ENCODE peak calls at places on chromosomes 13 and 19, in six cellular contexts. M is lower lobe of right lung, L is A549, J is tibial artery, T is OCI-LY7, H is tibial nerve. Q is an unnamed sample. For H3K4me1, the result is how much of the 10 kb centered on the place peaks cover.

GRCh38 chr19:29410974-29411615 is 114.7 kb upstream of the VSTM2B start:
- DNase-seq in M (no peak), H (no peak), L (no peak), J (no peak), T (no peak), Q (no peak)

GRCh38 chr13:111664696-111665095 is 344.3 kb downstream of the TEX29 start:
- DNase-seq in L (no peak), H (no peak), J (no peak), T (no peak), M (no peak), Q (no peak)

GRCh38 chr19:48461651-48461981 is 6.2 kb downstream of the KCNJ14 start:
- DNase-seq in M (no peak), T (no peak), J (no peak), L (no peak), H (no peak), Q (no peak)

GRCh38 chr19:3572855-3573161 is at the start of gene HMG20B:
- DNase-seq in J (no peak), H (no peak), M (no peak), L (no peak), T (no peak), Q (no peak)

GRCh38 chr13:94030415-94031119 is 448.9 kb downstream of the DCT start:
- DNase-seq in L (no peak), H (no peak), T (no peak), J (no peak), M (no peak), Q (no peak)

GRCh38 chr13:76723551-76724232 is 162.5 kb downstream of the KCTD12 start:
- DNase-seq in M (peak), H (no peak), J (no peak), L (no peak), T (no peak), Q (no peak)

GRCh38 chr13:45393941-45394570 is 24.1 kb downstream of the SLC25A30 start:
- DNase-seq in M (no peak), H (no peak), T (peak), L (peak), J (no peak), Q (no peak)

GRCh38 chr13:41681587-41681986 is 224.2 kb downstream of the RGCC start:
- DNase-seq in T (no peak), J (no peak), L (no peak), H (no peak), M (no peak), Q (no peak)

GRCh38 chr13:75395901-75396300 is 86.1 kb downstream of the TBC1D4 start:
- DNase-seq in M (no peak), T (no peak), H (no peak), L (no peak), J (no peak), Q (no peak)

GRCh38 chr19:34475026-34475974 is 6.3 kb upstream of the WTIP start:
- DNase-seq in T (no peak), J (peak), M (no peak), L (peak), H (no peak), Q (no peak)

GRCh38 chr13:89930861-89931260 is 1416.6 kb upstream of the MIR17HG start:
- DNase-seq in L (no peak), J (no peak), M (no peak), T (no peak), H (no peak), Q (no peak)
- H3K4me1 ChIP-seq in L (under half), J (under half), M (under half), T (under half), H (under half), Q (under half)

GRCh38 chr19:41521860-41522555 is 54.0 kb upstream of the CEACAM21 start:
- DNase-seq in T (no peak), J (no peak), M (peak), L (no peak), H (no peak), Q (peak)
- H3K4me3 ChIP-seq in T (peak), J (peak), M (peak), L (peak), H (peak), Q (peak)

GRCh38 chr13:80341098-80341701 is at the start of gene SPRY2:
- DNase-seq in H (peak), L (peak), M (peak), J (peak), T (no peak), Q (peak)

GRCh38 chr13:80339578-80339840 is 1.4 kb downstream of the SPRY2 start:
- DNase-seq in T (no peak), H (no peak), M (no peak), J (no peak), L (no peak), Q (no peak)

GRCh38 chr13:80338781-80339577 is 1.9 kb downstream of the SPRY2 start:
- DNase-seq in L (peak), T (no peak), J (peak), M (peak), H (peak), Q (no peak)

GRCh38 chr13:80340643-80341097 is 256 bp downstream of the SPRY2 start:
- DNase-seq in L (peak), T (no peak), H (no peak), J (peak), M (peak), Q (no peak)

DNA sequence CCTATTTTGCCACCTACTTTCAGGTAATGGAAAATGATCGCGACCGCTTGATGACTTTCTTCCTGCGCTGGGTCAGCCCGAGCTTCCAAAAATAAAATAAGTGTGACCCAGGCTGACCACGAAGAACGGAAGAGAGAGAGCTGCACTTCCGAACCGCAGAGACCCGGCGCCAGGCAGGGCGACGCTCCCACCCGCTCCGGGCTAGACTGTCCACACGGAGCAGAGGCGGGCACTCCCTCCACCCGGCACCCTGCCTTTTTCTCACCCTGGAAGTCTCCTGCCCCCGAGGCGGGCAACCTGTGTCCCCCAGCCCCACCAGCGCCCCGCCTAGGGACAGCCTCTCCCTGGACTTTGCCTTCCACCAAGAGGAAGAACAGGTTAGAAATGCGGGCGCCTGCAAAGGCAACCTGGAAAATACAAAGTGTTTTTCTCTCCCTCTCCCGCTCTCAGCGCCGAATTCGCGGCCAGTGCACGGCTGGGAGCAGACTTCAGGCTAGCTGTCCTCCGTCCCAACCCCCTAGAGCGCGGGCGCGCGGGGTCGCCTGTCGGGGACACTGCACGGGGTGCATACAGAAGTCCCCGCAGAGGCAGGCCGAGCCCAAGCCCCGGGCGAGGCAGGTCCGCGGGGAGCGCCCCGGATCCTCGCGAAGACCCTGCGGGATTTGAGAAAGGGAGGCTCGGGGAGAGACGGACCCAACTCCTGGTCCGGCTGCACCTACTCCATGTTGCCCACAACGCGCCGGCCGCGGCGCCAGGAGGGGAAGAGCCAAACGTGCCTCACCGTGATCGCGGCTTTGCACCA is 884 bp downstream of the SPRY2 start:
- DNase-seq in L (peak), M (peak), T (no peak), J (peak), H (no peak), Q (peak)
- H3K27ac ChIP-seq in L (peak), M (peak), T (no peak), J (peak), H (peak), Q (peak)

DNA sequence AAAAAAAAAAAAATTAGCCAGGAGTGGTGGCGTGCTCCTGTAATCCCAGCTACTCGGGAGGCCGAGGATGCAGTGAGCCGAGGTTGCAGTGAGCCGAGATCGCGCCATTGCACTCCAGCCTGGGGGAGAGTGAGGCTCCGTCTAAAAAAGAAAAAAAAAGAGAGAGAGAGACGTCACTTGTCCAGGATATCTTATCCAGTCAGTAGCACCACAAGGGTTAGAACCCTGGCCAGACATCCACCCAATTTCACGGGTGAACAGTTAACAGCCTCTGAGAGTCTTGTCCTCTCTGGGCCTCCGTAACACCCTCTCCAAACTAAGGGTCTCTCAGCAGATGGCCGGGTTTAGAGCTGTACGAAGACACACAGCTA is 917 bp upstream of the CLPTM1 start:
- DNase-seq in T (no peak), J (no peak), M (no peak), L (no peak), H (no peak), Q (no peak)
- H3K4me1 ChIP-seq in T (under half), J (half or more), M (under half), L (under half), H (under half), Q (under half)

GRCh38 chr13:113151745-113152707 is 6.4 kb upstream of the PROZ start:
- DNase-seq in M (no peak), T (no peak), H (no peak), L (no peak), J (no peak), Q (peak)
- H3K4me3 ChIP-seq in M (peak), T (no peak), H (peak), L (no peak), J (no peak), Q (peak)

GRCh38 chr19:41371541-41371940 is 4.8 kb upstream of the TMEM91 start:
- DNase-seq in T (no peak), H (no peak), J (no peak), M (no peak), L (no peak), Q (no peak)

GRCh38 chr19:41373993-41374392 is 2.3 kb upstream of the TMEM91 start:
- DNase-seq in L (no peak), T (no peak), J (peak), H (peak), M (peak), Q (no peak)

GRCh38 chr19:41376241-41376997 is at the start of gene TMEM91:
- DNase-seq in M (peak), J (peak), L (no peak), T (no peak), H (peak), Q (no peak)

GRCh38 chr19:41377977-41378707 is 1.8 kb downstream of the TMEM91 start:
- DNase-seq in L (no peak), H (no peak), M (no peak), J (no peak), T (peak), Q (no peak)

GRCh38 chr19:41376998-41377365 is 649 bp downstream of the TMEM91 start:
- DNase-seq in T (no peak), H (no peak), L (no peak), M (peak), J (no peak), Q (no peak)
- H3K27ac ChIP-seq in T (no peak), H (peak), L (peak), M (peak), J (peak), Q (no peak)

GRCh38 chr19:19488875-19489690 is 26.3 kb downstream of the TSSK6 start:
- DNase-seq in J (peak), L (peak), H (peak), M (peak), T (peak), Q (peak)
- H3K4me1 ChIP-seq in J (under half), L (under half), H (under half), M (half or more), T (under half), Q (half or more)